ENCODE peak calls at places on chromosomes 13 and 19, in nine cellular contexts. G is endothelial cell of umbilical vein, Z is esophagus squamous epithelium, K is adipocyte, I is left lung, X is lower lobe of right lung, L is lung, U is tibial artery, W is cardiac muscle cell. A is an unnamed sample. For H3K4me1 and H3K36me3, the result is how much of the 10 kb centered on the place peaks cover.

GRCh38 chr19:15419413-15420025 is 731 bp upstream of the AKAP8L start:
- DNase-seq in G (no peak), Z (no peak), K (peak), I (no peak), X (no peak), L (no peak), U (no peak), W (no peak), A (no peak)

GRCh38 chr19:42090687-42091086 is 14.7 kb downstream of the ZNF574 start:
- DNase-seq in G (no peak), Z (no peak), K (no peak), I (no peak), X (no peak), L (no peak), U (no peak), W (no peak), A (no peak)

GRCh38 chr19:4357095-4357797 is 13.9 kb downstream of the MPND start:
- DNase-seq in G (no peak), Z (no peak), K (no peak), I (no peak), X (no peak), L (no peak), U (no peak), W (no peak), A (no peak)

GRCh38 chr19:3575260-3575741 is 2.6 kb downstream of the HMG20B start:
- DNase-seq in G (peak), Z (no peak), K (no peak), I (no peak), X (no peak), L (no peak), U (no peak), W (peak), A (no peak)

GRCh38 chr13:86282450-86282849 is 483.2 kb upstream of the SLITRK6 start:
- DNase-seq in G (no peak), Z (no peak), K (no peak), I (no peak), X (no peak), L (no peak), U (no peak), W (no peak), A (no peak)

GRCh38 chr19:42130254-42130573 is 2.0 kb downstream of the POU2F2 start:
- DNase-seq in G (no peak), Z (no peak), K (no peak), I (no peak), X (no peak), L (no peak), U (no peak), W (no peak), A (no peak)

GRCh38 chr19:33444238-33444992 is 70.9 kb downstream of the CEBPG start:
- DNase-seq in G (no peak), Z (no peak), K (no peak), I (no peak), X (peak), L (no peak), U (no peak), W (no peak), A (no peak)

GRCh38 chr13:85693889-85694511 is 105.2 kb downstream of the SLITRK6 start:
- DNase-seq in G (no peak), Z (no peak), K (peak), I (no peak), X (no peak), L (no peak), U (no peak), W (no peak), A (no peak)

DNA sequence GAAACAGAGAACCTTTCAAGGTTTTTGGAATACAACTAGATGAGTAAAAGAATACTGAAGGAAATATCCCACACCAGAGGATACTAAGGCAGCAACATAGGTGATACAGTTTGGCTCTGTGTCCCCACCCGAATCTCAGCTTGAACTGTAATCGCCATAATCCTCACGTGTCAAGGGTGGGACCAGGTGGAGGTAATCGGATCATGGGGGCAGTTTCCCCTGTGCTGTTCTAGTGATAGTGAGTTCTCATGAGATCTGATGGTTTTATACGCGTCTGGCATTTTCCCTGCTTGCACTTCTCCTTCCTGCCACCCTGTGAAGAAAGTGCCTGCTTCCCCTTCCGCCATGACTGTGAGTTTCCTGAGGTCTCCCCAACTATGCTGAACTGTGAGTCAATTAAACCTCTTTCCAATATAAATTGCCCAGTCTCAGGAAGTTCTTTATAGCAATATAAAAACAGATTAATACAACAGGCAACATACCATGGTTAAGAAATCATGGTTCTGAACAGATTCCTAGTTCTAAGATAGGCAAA is 97.0 kb downstream of the ABCC4 start:
- DNase-seq in G (peak), Z (no peak), K (no peak), I (no peak), X (no peak), L (no peak), U (no peak), W (no peak), A (no peak)
- H3K4me1 ChIP-seq in G (under half), Z (under half), K (under half), I (under half), X (under half), L (under half), U (under half), W (under half), A (under half)

GRCh38 chr19:51693819-51694218 is 689 bp downstream of the SPACA6 start:
- DNase-seq in G (no peak), Z (no peak), K (no peak), I (no peak), X (no peak), L (no peak), U (no peak), W (no peak), A (no peak)

GRCh38 chr19:51692065-51692915 is 840 bp upstream of the SPACA6 start:
- DNase-seq in G (no peak), Z (no peak), K (no peak), I (no peak), X (no peak), L (no peak), U (no peak), W (no peak), A (no peak)

GRCh38 chr19:51695088-51695487 is 2.0 kb downstream of the SPACA6 start:
- DNase-seq in G (no peak), Z (no peak), K (no peak), I (no peak), X (no peak), L (no peak), U (no peak), W (no peak), A (no peak)

GRCh38 chr19:51694318-51695085 is 1.4 kb downstream of the SPACA6 start:
- DNase-seq in G (no peak), Z (no peak), K (no peak), I (no peak), X (no peak), L (no peak), U (no peak), W (no peak), A (no peak)

GRCh38 chr19:51693246-51693645 is at the start of gene SPACA6:
- DNase-seq in G (no peak), Z (no peak), K (no peak), I (no peak), X (no peak), L (no peak), U (no peak), W (no peak), A (no peak)
- H3K36me3 ChIP-seq in G (under half), Z (under half), K (under half), I (half or more), X (half or more), L (under half), U (under half), W (under half), A (under half)

GRCh38 chr19:38678217-38678890 is 30.9 kb downstream of the ACTN4 start:
- DNase-seq in G (no peak), Z (no peak), K (no peak), I (no peak), X (no peak), L (no peak), U (no peak), W (no peak), A (no peak)

GRCh38 chr19:38678891-38679494 is 31.5 kb downstream of the ACTN4 start:
- DNase-seq in G (no peak), Z (no peak), K (no peak), I (no peak), X (no peak), L (no peak), U (no peak), W (no peak), A (no peak)

GRCh38 chr19:38676023-38676877 is 28.8 kb downstream of the ACTN4 start:
- DNase-seq in G (peak), Z (no peak), K (peak), I (no peak), X (no peak), L (no peak), U (no peak), W (no peak), A (no peak)

GRCh38 chr19:38675611-38676010 is 28.2 kb downstream of the ACTN4 start:
- DNase-seq in G (no peak), Z (no peak), K (no peak), I (no peak), X (no peak), L (no peak), U (no peak), W (no peak), A (no peak)

DNA sequence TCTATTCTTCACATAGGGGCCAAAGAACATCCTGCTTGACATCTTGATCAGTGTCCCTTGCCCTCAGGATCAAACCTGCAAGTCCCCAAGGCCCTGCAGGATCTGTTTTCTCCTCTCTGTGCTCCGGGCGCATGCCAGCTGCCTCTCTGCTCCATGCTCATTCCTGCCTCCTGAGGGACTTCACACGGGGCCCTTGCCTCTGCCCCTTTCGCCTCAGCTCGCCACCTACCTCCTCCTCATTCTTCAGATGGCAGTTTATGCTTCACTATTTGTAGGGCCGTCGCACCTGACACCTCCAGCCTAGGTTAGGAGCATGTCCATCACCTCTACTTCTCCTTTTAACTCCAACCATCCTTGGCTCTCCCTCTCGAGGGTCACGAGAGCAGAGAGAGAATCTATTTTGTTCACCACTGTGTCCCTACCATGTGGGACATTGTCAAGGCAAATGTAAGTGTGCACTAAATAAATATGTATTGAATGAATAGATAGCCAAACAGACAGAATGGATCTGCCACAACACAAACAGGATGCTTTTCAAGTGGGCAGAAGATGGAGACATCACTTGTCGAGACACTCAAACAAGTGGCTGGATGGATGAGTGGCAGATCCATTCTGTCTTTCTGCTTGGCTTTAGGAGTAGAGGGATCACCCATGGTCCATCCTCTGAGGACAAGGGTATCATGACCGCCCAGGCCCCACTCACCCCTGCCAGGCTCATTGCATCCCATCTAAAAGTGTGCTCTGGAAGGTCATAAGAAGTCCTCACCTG is 29.6 kb downstream of the ACTN4 start:
- DNase-seq in G (no peak), Z (no peak), K (no peak), I (no peak), X (no peak), L (no peak), U (no peak), W (no peak), A (no peak)
- H3K4me1 ChIP-seq in G (under half), Z (half or more), K (under half), I (under half), X (half or more), L (half or more), U (half or more), W (under half), A (half or more)

GRCh38 chr19:6424190-6424938 is at the start of gene KHSRP:
- DNase-seq in G (no peak), Z (no peak), K (peak), I (peak), X (no peak), L (no peak), U (no peak), W (peak), A (no peak)
- H3K36me3 ChIP-seq in G (under half), Z (under half), K (under half), I (under half), X (under half), L (under half), U (under half), W (under half), A (under half)

A was measured in ascending aorta.